ENCODE peak calls at places on chromosomes 12 and 14, in eight cellular contexts. T is neural progenitor cell; S is CD8-positive, alpha-beta T cell; E is adipocyte; D is ovary; M is effector memory CD4-positive, alpha-beta T cell; W is tibial artery; C is IMR-90. A is an unnamed sample.

GRCh38 chr12:122206111-122206881 is 2.8 kb downstream of the B3GNT4 start:
- DNase-seq in T (no peak), S (no peak), E (no peak), D (no peak), M (no peak), W (no peak), C (no peak), A (no peak)

GRCh38 chr12:110741371-110741770 is 1.3 kb downstream of the PPP1CC start:
- DNase-seq in T (no peak), S (no peak), E (peak; percentile 46), D (no peak), M (no peak), W (no peak), C (no peak), A (no peak)

GRCh38 chr14:93903342-93904184 is 23.6 kb upstream of the FAM181A start:
- DNase-seq in T (peak; percentile 74), S (no peak), E (peak; percentile 37), D (no peak), M (no peak), W (no peak), C (no peak), A (peak; percentile 18)

GRCh38 chr14:92677087-92677668 is 71.2 kb downstream of the LGMN start:
- DNase-seq in T (no peak), S (no peak), E (no peak), D (no peak), M (no peak), W (no peak), C (no peak), A (no peak)

GRCh38 chr12:45828402-45828801 is 98.9 kb downstream of the ARID2 start:
- DNase-seq in T (no peak), S (no peak), E (no peak), D (no peak), M (no peak), W (no peak), C (no peak), A (no peak)

GRCh38 chr12:16531623-16532022 is 74.3 kb downstream of the LMO3 start:
- DNase-seq in T (peak; percentile 52), S (no peak), E (no peak), D (no peak), M (no peak), W (no peak), C (no peak), A (peak; percentile 64)

GRCh38 chr12:53424626-53425514 is 1.2 kb downstream of the AMHR2 start:
- DNase-seq in T (peak; percentile 38), S (no peak), E (no peak), D (peak; percentile 83), M (no peak), W (no peak), C (no peak), A (no peak)

GRCh38 chr12:38166225-38166624 is 150.3 kb upstream of the ALG10B start:
- DNase-seq in T (no peak), S (no peak), E (no peak), D (no peak), M (no peak), W (no peak), C (no peak), A (no peak)

GRCh38 chr14:72597834-72598233 is 296.1 kb downstream of the DPF3 start:
- DNase-seq in T (no peak), S (no peak), E (no peak), D (no peak), M (no peak), W (no peak), C (no peak), A (no peak)

GRCh38 chr14:106694638-106695393 is 1168.4 kb downstream of the TMEM121 start:
- DNase-seq in T (no peak), S (peak; percentile 47), E (no peak), D (no peak), M (peak; percentile 22), W (no peak), C (no peak), A (peak; percentile 17)

GRCh38 chr12:120972870-120973543 is 5.3 kb upstream of the HNF1A start:
- DNase-seq in T (peak; percentile 76), S (no peak), E (no peak), D (no peak), M (no peak), W (no peak), C (no peak), A (peak; percentile 94)

GRCh38 chr14:103880334-103880985 is 33.1 kb upstream of the PPP1R13B start:
- DNase-seq in T (peak; percentile 24), S (peak; percentile 42), E (peak; percentile 83), D (peak; percentile 90), M (no peak), W (peak; percentile 89), C (peak; percentile 51), A (no peak)

GRCh38 chr14:103879570-103880333 is 32.4 kb upstream of the PPP1R13B start:
- DNase-seq in T (no peak), S (no peak), E (no peak), D (peak; percentile 71), M (no peak), W (no peak), C (no peak), A (no peak)

GRCh38 chr14:103880986-103881926 is 33.9 kb upstream of the PPP1R13B start:
- DNase-seq in T (no peak), S (no peak), E (no peak), D (peak; percentile 47), M (no peak), W (no peak), C (no peak), A (no peak)

GRCh38 chr14:103879118-103879569 is 31.8 kb upstream of the PPP1R13B start:
- DNase-seq in T (no peak), S (no peak), E (no peak), D (no peak), M (no peak), W (no peak), C (no peak), A (no peak)

DNA sequence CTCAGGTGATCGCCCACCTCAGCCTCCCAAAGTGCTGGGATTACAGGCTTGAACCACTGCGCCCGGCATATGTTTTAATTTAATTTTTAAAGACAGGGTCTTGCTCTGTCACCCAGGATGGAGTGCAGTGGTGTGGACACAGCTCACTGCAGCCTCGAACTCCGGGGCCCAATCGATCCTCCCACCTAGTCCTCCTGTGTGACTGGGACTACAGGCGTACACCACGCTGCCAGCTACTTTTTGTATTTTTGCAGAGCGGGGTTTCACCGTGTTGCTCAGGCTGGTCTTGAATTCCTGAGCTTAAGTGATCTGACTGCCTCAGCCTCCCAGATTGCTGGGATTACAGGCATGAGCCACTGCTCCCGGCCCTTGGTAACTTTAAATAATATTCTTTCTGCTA is 30.8 kb upstream of the PPP1R13B start:
- DNase-seq in T (no peak), S (no peak), E (no peak), D (no peak), M (no peak), W (no peak), C (no peak), A (no peak)
- H3K4me1 ChIP-seq in T (peaks cover 14% of the 10 kb centered on the region), S (peaks cover 28% of the 10 kb centered on the region), E (peaks cover 18% of the 10 kb centered on the region), D (peaks cover 27% of the 10 kb centered on the region), M (peaks cover 13% of the 10 kb centered on the region), W (peaks cover 18% of the 10 kb centered on the region), C (peaks cover 3% of the 10 kb centered on the region), A (no peaks in the 10 kb centered on the region)

GRCh38 chr12:107169200-107169599 is 75.9 kb upstream of the CRY1 start:
- DNase-seq in T (no peak), S (no peak), E (no peak), D (no peak), M (no peak), W (no peak), C (no peak), A (no peak)
- H3K4me1 ChIP-seq in T (no peaks in the 10 kb centered on the region), S (no peaks in the 10 kb centered on the region), E (no peaks in the 10 kb centered on the region), D (no peaks in the 10 kb centered on the region), M (no peaks in the 10 kb centered on the region), W (no peaks in the 10 kb centered on the region), C (peaks cover 4% of the 10 kb centered on the region), A (no peaks in the 10 kb centered on the region)

GRCh38 chr12:108311605-108312004 is 27.5 kb downstream of the CMKLR1 start:
- DNase-seq in T (no peak), S (no peak), E (no peak), D (no peak), M (no peak), W (no peak), C (no peak), A (no peak)

GRCh38 chr12:108313609-108314331 is 25.3 kb downstream of the CMKLR1 start:
- DNase-seq in T (no peak), S (no peak), E (peak; percentile 41), D (no peak), M (no peak), W (no peak), C (no peak), A (no peak)

GRCh38 chr12:108312073-108312884 is 26.8 kb downstream of the CMKLR1 start:
- DNase-seq in T (no peak), S (no peak), E (no peak), D (no peak), M (no peak), W (no peak), C (no peak), A (no peak)

GRCh38 chr12:108312885-108313203 is 26.3 kb downstream of the CMKLR1 start:
- DNase-seq in T (no peak), S (no peak), E (peak; percentile 76), D (no peak), M (no peak), W (peak; percentile 71), C (no peak), A (no peak)

GRCh38 chr12:108313236-108313608 is 25.9 kb downstream of the CMKLR1 start:
- DNase-seq in T (no peak), S (no peak), E (no peak), D (no peak), M (no peak), W (no peak), C (no peak), A (no peak)
- H3K4me1 ChIP-seq in T (peaks cover 12% of the 10 kb centered on the region), S (peaks cover 25% of the 10 kb centered on the region), E (peaks cover 20% of the 10 kb centered on the region), D (no peaks in the 10 kb centered on the region), M (peaks cover 14% of the 10 kb centered on the region), W (peaks cover 35% of the 10 kb centered on the region), C (no peaks in the 10 kb centered on the region), A (no peaks in the 10 kb centered on the region)

GRCh38 chr12:31853977-31854376 is 105.2 kb upstream of the RESF1 start:
- DNase-seq in T (no peak), S (no peak), E (no peak), D (no peak), M (no peak), W (no peak), C (no peak), A (no peak)
- H3K4me1 ChIP-seq in T (no peaks in the 10 kb centered on the region), S (no peaks in the 10 kb centered on the region), E (peaks cover 6% of the 10 kb centered on the region), D (no peaks in the 10 kb centered on the region), M (no peaks in the 10 kb centered on the region), W (peaks cover 4% of the 10 kb centered on the region), C (no peaks in the 10 kb centered on the region), A (no peaks in the 10 kb centered on the region)